ENCODE peak calls at places on chromosomes 7 and 10, in seven cellular contexts. One of them, this sample, is unnamed.

GRCh38 chr10:68553599-68553998 is 6.5 kb upstream of the TET1 start:
- DNase-seq in cardiac fibroblast: no peak
- DNase-seq in heart right ventricle: no peak
- DNase-seq in brain microvascular endothelial cell: no peak
- DNase-seq in right atrium auricular region: no peak
- DNase-seq in astrocyte of the spinal cord: no peak
- DNase-seq in transverse colon: no peak
- DNase-seq in this sample: no peak

GRCh38 chr7:121138262-121138933 is 149.9 kb downstream of the CPED1 start:
- DNase-seq in transverse colon: peak; percentile 14
- DNase-seq in right atrium auricular region: no peak
- DNase-seq in astrocyte of the spinal cord: no peak
- DNase-seq in cardiac fibroblast: no peak
- DNase-seq in heart right ventricle: no peak
- DNase-seq in brain microvascular endothelial cell: no peak
- DNase-seq in this sample: no peak

GRCh38 chr7:81111358-81111757 is 192.5 kb upstream of the SEMA3C start:
- DNase-seq in brain microvascular endothelial cell: peak; percentile 96
- DNase-seq in right atrium auricular region: no peak
- DNase-seq in transverse colon: no peak
- DNase-seq in heart right ventricle: no peak
- DNase-seq in astrocyte of the spinal cord: peak; percentile 90
- DNase-seq in cardiac fibroblast: peak; percentile 97
- DNase-seq in this sample: peak; percentile 85

GRCh38 chr10:43336641-43337318 is 34.7 kb upstream of the FXYD4 start:
- DNase-seq in right atrium auricular region: no peak
- DNase-seq in astrocyte of the spinal cord: no peak
- DNase-seq in cardiac fibroblast: no peak
- DNase-seq in brain microvascular endothelial cell: no peak
- DNase-seq in heart right ventricle: no peak
- DNase-seq in transverse colon: no peak
- DNase-seq in this sample: no peak

GRCh38 chr10:95247200-95247880 is 43.5 kb downstream of the PDLIM1 start:
- DNase-seq in astrocyte of the spinal cord: peak; percentile 74
- DNase-seq in right atrium auricular region: peak; percentile 55
- DNase-seq in transverse colon: no peak
- DNase-seq in brain microvascular endothelial cell: peak; percentile 75
- DNase-seq in cardiac fibroblast: peak; percentile 81
- DNase-seq in heart right ventricle: no peak
- DNase-seq in this sample: no peak

GRCh38 chr7:68694656-68695055 is 903.6 kb upstream of the AUTS2 start:
- DNase-seq in heart right ventricle: no peak
- DNase-seq in cardiac fibroblast: no peak
- DNase-seq in astrocyte of the spinal cord: peak; percentile 37
- DNase-seq in transverse colon: no peak
- DNase-seq in right atrium auricular region: no peak
- DNase-seq in brain microvascular endothelial cell: no peak
- DNase-seq in this sample: peak; percentile 62

GRCh38 chr10:86768431-86768830 is 12.0 kb downstream of the BMPR1A start:
- DNase-seq in cardiac fibroblast: no peak
- DNase-seq in heart right ventricle: no peak
- DNase-seq in transverse colon: no peak
- DNase-seq in right atrium auricular region: no peak
- DNase-seq in astrocyte of the spinal cord: no peak
- DNase-seq in brain microvascular endothelial cell: no peak
- DNase-seq in this sample: no peak

GRCh38 chr7:124856299-124856888 is 73.2 kb downstream of the POT1 start:
- DNase-seq in heart right ventricle: no peak
- DNase-seq in cardiac fibroblast: peak; percentile 71
- DNase-seq in right atrium auricular region: no peak
- DNase-seq in transverse colon: no peak
- DNase-seq in brain microvascular endothelial cell: peak; percentile 5
- DNase-seq in astrocyte of the spinal cord: peak; percentile 59
- DNase-seq in this sample: peak; percentile 24

GRCh38 chr10:4653160-4653559 is 172.8 kb upstream of the AKR1E2 start:
- DNase-seq in astrocyte of the spinal cord: no peak
- DNase-seq in heart right ventricle: no peak
- DNase-seq in brain microvascular endothelial cell: no peak
- DNase-seq in cardiac fibroblast: no peak
- DNase-seq in transverse colon: no peak
- DNase-seq in right atrium auricular region: no peak
- DNase-seq in this sample: no peak

GRCh38 chr7:151123485-151124204 is 37.4 kb downstream of the AGAP3 start:
- DNase-seq in astrocyte of the spinal cord: peak; percentile 72
- DNase-seq in right atrium auricular region: peak; percentile 79
- DNase-seq in heart right ventricle: peak; percentile 81
- DNase-seq in transverse colon: peak; percentile 88
- DNase-seq in brain microvascular endothelial cell: peak; percentile 59
- DNase-seq in cardiac fibroblast: peak; percentile 81
- DNase-seq in this sample: peak; percentile 50

GRCh38 chr7:107836237-107837144 is 33.5 kb upstream of the SLC26A3 start:
- DNase-seq in right atrium auricular region: no peak
- DNase-seq in heart right ventricle: no peak
- DNase-seq in cardiac fibroblast: no peak
- DNase-seq in astrocyte of the spinal cord: no peak
- DNase-seq in transverse colon: no peak
- DNase-seq in brain microvascular endothelial cell: no peak
- DNase-seq in this sample: no peak

GRCh38 chr7:5232874-5233273 is 42.8 kb downstream of the WIPI2 start:
- DNase-seq in brain microvascular endothelial cell: no peak
- DNase-seq in heart right ventricle: no peak
- DNase-seq in astrocyte of the spinal cord: no peak
- DNase-seq in right atrium auricular region: no peak
- DNase-seq in transverse colon: no peak
- DNase-seq in cardiac fibroblast: no peak
- DNase-seq in this sample: no peak

GRCh38 chr7:5234852-5235831 is 45.1 kb downstream of the WIPI2 start:
- DNase-seq in cardiac fibroblast: no peak
- DNase-seq in heart right ventricle: no peak
- DNase-seq in right atrium auricular region: no peak
- DNase-seq in brain microvascular endothelial cell: no peak
- DNase-seq in astrocyte of the spinal cord: no peak
- DNase-seq in transverse colon: peak; percentile 30
- DNase-seq in this sample: no peak

GRCh38 chr7:5232485-5232837 is 42.4 kb downstream of the WIPI2 start:
- DNase-seq in right atrium auricular region: no peak
- DNase-seq in astrocyte of the spinal cord: no peak
- DNase-seq in brain microvascular endothelial cell: no peak
- DNase-seq in cardiac fibroblast: no peak
- DNase-seq in heart right ventricle: no peak
- DNase-seq in transverse colon: no peak
- DNase-seq in this sample: no peak

GRCh38 chr7:5238500-5238899 is 44.2 kb upstream of the SLC29A4 start:
- DNase-seq in right atrium auricular region: no peak
- DNase-seq in cardiac fibroblast: no peak
- DNase-seq in transverse colon: no peak
- DNase-seq in heart right ventricle: no peak
- DNase-seq in brain microvascular endothelial cell: no peak
- DNase-seq in astrocyte of the spinal cord: no peak
- DNase-seq in this sample: no peak

GRCh38 chr7:5237286-5237685 is 45.5 kb upstream of the SLC29A4 start:
- DNase-seq in cardiac fibroblast: peak; percentile 54
- DNase-seq in transverse colon: peak; percentile 49
- DNase-seq in heart right ventricle: peak; percentile 74
- DNase-seq in brain microvascular endothelial cell: no peak
- DNase-seq in right atrium auricular region: peak; percentile 83
- DNase-seq in astrocyte of the spinal cord: no peak
- DNase-seq in this sample: no peak
- H3K4me3 ChIP-seq in cardiac fibroblast: no peak overlapping the region
- H3K4me3 ChIP-seq in transverse colon: no peak overlapping the region
- H3K4me3 ChIP-seq in heart right ventricle: peak overlapping the region; percentile 4
- H3K4me3 ChIP-seq in brain microvascular endothelial cell: no peak overlapping the region
- H3K4me3 ChIP-seq in right atrium auricular region: no peak overlapping the region
- H3K4me3 ChIP-seq in astrocyte of the spinal cord: no peak overlapping the region
- H3K4me3 ChIP-seq in this sample: no peak overlapping the region

GRCh38 chr7:47520408-47520807 is 61.5 kb downstream of the TNS3 start:
- DNase-seq in right atrium auricular region: peak; percentile 93
- DNase-seq in transverse colon: peak; percentile 52
- DNase-seq in astrocyte of the spinal cord: peak; percentile 77
- DNase-seq in brain microvascular endothelial cell: peak; percentile 80
- DNase-seq in heart right ventricle: no peak
- DNase-seq in cardiac fibroblast: peak; percentile 83
- DNase-seq in this sample: peak; percentile 52
- H3K4me3 ChIP-seq in right atrium auricular region: no peak overlapping the region
- H3K4me3 ChIP-seq in transverse colon: no peak overlapping the region
- H3K4me3 ChIP-seq in astrocyte of the spinal cord: no peak overlapping the region
- H3K4me3 ChIP-seq in brain microvascular endothelial cell: no peak overlapping the region
- H3K4me3 ChIP-seq in heart right ventricle: no peak overlapping the region
- H3K4me3 ChIP-seq in cardiac fibroblast: no peak overlapping the region
- H3K4me3 ChIP-seq in this sample: no peak overlapping the region

GRCh38 chr10:17444062-17444714 is 10.2 kb downstream of the ST8SIA6 start:
- DNase-seq in right atrium auricular region: no peak
- DNase-seq in astrocyte of the spinal cord: no peak
- DNase-seq in transverse colon: no peak
- DNase-seq in brain microvascular endothelial cell: no peak
- DNase-seq in heart right ventricle: no peak
- DNase-seq in cardiac fibroblast: no peak
- DNase-seq in this sample: no peak

GRCh38 chr10:17439552-17439951 is 14.8 kb downstream of the ST8SIA6 start:
- DNase-seq in brain microvascular endothelial cell: no peak
- DNase-seq in astrocyte of the spinal cord: no peak
- DNase-seq in transverse colon: no peak
- DNase-seq in right atrium auricular region: no peak
- DNase-seq in cardiac fibroblast: no peak
- DNase-seq in heart right ventricle: no peak
- DNase-seq in this sample: no peak

GRCh38 chr10:17450024-17450423 is 4.4 kb downstream of the ST8SIA6 start:
- DNase-seq in right atrium auricular region: no peak
- DNase-seq in heart right ventricle: no peak
- DNase-seq in brain microvascular endothelial cell: no peak
- DNase-seq in astrocyte of the spinal cord: no peak
- DNase-seq in cardiac fibroblast: no peak
- DNase-seq in transverse colon: no peak
- DNase-seq in this sample: no peak

GRCh38 chr10:17445400-17445998 is 8.9 kb downstream of the ST8SIA6 start:
- DNase-seq in heart right ventricle: peak; percentile 36
- DNase-seq in right atrium auricular region: no peak
- DNase-seq in brain microvascular endothelial cell: no peak
- DNase-seq in cardiac fibroblast: no peak
- DNase-seq in astrocyte of the spinal cord: no peak
- DNase-seq in transverse colon: peak; percentile 38
- DNase-seq in this sample: no peak
- H3K4me3 ChIP-seq in heart right ventricle: no peak overlapping the region
- H3K4me3 ChIP-seq in right atrium auricular region: no peak overlapping the region
- H3K4me3 ChIP-seq in brain microvascular endothelial cell: no peak overlapping the region
- H3K4me3 ChIP-seq in cardiac fibroblast: no peak overlapping the region
- H3K4me3 ChIP-seq in astrocyte of the spinal cord: no peak overlapping the region
- H3K4me3 ChIP-seq in transverse colon: no peak overlapping the region
- H3K4me3 ChIP-seq in this sample: no peak overlapping the region

DNA sequence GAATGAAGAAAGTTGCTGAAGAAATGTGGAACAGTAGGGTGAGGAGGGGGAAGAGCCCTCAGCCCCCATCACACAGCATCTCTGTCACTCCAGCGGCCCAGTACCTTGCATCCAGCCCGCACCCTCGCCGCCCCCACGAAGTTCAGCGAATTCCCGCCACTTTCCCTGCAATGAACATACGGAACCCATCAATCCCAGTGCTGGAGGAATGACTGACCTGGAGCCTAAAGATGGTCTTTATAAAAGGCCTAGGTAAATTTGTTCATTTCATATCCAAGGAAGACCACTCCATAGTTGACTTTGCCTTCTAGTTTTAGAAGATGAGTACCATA is 782 bp upstream of the KIF5B start:
- DNase-seq in brain microvascular endothelial cell: no peak
- DNase-seq in astrocyte of the spinal cord: no peak
- DNase-seq in transverse colon: no peak
- DNase-seq in heart right ventricle: no peak
- DNase-seq in right atrium auricular region: no peak
- DNase-seq in cardiac fibroblast: no peak
- DNase-seq in this sample: no peak
- H3K4me3 ChIP-seq in brain microvascular endothelial cell: no peak overlapping the region
- H3K4me3 ChIP-seq in astrocyte of the spinal cord: peak overlapping the region; percentile 97
- H3K4me3 ChIP-seq in transverse colon: peak overlapping the region; percentile 69
- H3K4me3 ChIP-seq in heart right ventricle: peak overlapping the region; percentile 90
- H3K4me3 ChIP-seq in right atrium auricular region: no peak overlapping the region
- H3K4me3 ChIP-seq in cardiac fibroblast: no peak overlapping the region
- H3K4me3 ChIP-seq in this sample: no peak overlapping the region

DNA sequence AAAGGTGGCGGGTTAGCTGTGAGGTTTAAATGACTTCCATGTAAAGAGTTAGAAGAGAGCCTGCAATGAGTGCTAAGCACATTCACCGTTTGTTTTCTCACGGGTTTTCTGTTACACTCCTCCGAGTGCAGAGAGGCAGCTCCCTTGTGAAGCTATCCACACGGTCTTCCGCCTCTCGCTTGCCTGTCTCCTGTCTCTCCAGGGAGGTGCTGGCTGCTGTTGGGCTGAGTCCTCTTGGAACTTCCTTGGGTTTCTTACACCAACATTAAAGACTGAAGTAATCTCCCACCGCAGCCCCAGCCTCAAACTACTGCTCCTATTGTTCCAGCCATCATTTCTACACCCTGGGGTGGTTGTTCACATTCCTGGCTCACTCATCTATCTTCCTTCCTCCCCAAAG is 14.3 kb downstream of the ESYT2 start:
- DNase-seq in heart right ventricle: no peak
- DNase-seq in cardiac fibroblast: peak; percentile 64
- DNase-seq in right atrium auricular region: no peak
- DNase-seq in astrocyte of the spinal cord: peak; percentile 76
- DNase-seq in brain microvascular endothelial cell: peak; percentile 48
- DNase-seq in transverse colon: no peak
- DNase-seq in this sample: no peak
- H3K4me3 ChIP-seq in heart right ventricle: no peak overlapping the region
- H3K4me3 ChIP-seq in cardiac fibroblast: no peak overlapping the region
- H3K4me3 ChIP-seq in right atrium auricular region: no peak overlapping the region
- H3K4me3 ChIP-seq in astrocyte of the spinal cord: no peak overlapping the region
- H3K4me3 ChIP-seq in brain microvascular endothelial cell: no peak overlapping the region
- H3K4me3 ChIP-seq in transverse colon: no peak overlapping the region
- H3K4me3 ChIP-seq in this sample: no peak overlapping the region